ENCODE peak calls at places on chromosomes 13 and 19, in five cellular contexts. S, W, M, J and B are unnamed samples.

GRCh38 chr19:9528757-9529336 is 9.6 kb downstream of the ZNF426 start:
- DNase-seq in S (no peak), M (no peak), J (no peak), W (no peak), B (no peak)

GRCh38 chr13:28373803-28374202 is 121.1 kb downstream of the FLT1 start:
- DNase-seq in J (no peak), M (no peak), S (no peak), W (no peak), B (no peak)

GRCh38 chr13:93270769-93271753 is 44.5 kb downstream of the GPC6 start:
- DNase-seq in S (peak; percentile 22), W (no peak), J (no peak), M (no peak), B (no peak)

GRCh38 chr19:54738715-54739114 is 402 bp downstream of the KIR2DL3 start:
- DNase-seq in S (no peak), J (no peak), W (no peak), M (no peak), B (no peak)

GRCh38 chr13:88751994-88752393 is 1080.8 kb downstream of the SLITRK5 start:
- DNase-seq in S (no peak), W (no peak), J (no peak), M (no peak), B (no peak)

GRCh38 chr19:50877338-50877737 is 4.1 kb downstream of the KLK2 start:
- DNase-seq in M (no peak), S (no peak), J (no peak), W (no peak), B (no peak)

GRCh38 chr13:25771641-25772478 is 280.0 kb downstream of the SHISA2 start:
- DNase-seq in W (no peak), J (no peak), M (no peak), S (no peak), B (no peak)

GRCh38 chr19:4089400-4089908 is 22.8 kb upstream of the ZBTB7A start:
- DNase-seq in S (no peak), M (no peak), W (no peak), J (peak; percentile 56), B (peak; percentile 52)

GRCh38 chr19:41175825-41176734 is 16.9 kb upstream of the CYP2S1 start:
- DNase-seq in S (no peak), W (no peak), J (no peak), M (peak; percentile 31), B (no peak)

GRCh38 chr19:42421101-42421500 is 6.1 kb downstream of the LIPE start:
- DNase-seq in M (no peak), J (no peak), W (no peak), S (no peak), B (no peak)

GRCh38 chr19:18741566-18742121 is 49.5 kb downstream of the COMP start:
- DNase-seq in J (no peak), S (no peak), M (no peak), W (no peak), B (no peak)

GRCh38 chr13:95643009-95643408 is 1.5 kb downstream of the DZIP1 start:
- DNase-seq in J (no peak), W (no peak), M (no peak), S (no peak), B (no peak)

GRCh38 chr19:49362926-49363264 is 679 bp upstream of the TEAD2 start:
- DNase-seq in S (no peak), M (peak; percentile 40), W (peak; percentile 51), J (no peak), B (peak; percentile 65)

GRCh38 chr13:113591750-113592149 is 7.2 kb downstream of the TFDP1 start:
- DNase-seq in W (no peak), S (no peak), J (no peak), M (no peak), B (peak; percentile 22)

GRCh38 chr13:96575423-96576320 is 418.6 kb downstream of the OXGR1 start:
- DNase-seq in W (no peak), S (no peak), M (no peak), J (no peak), B (no peak)

GRCh38 chr13:44648392-44649117 is 72.4 kb upstream of the TSC22D1 start:
- DNase-seq in M (no peak), S (no peak), J (peak; percentile 52), W (no peak), B (no peak)

GRCh38 chr13:101178394-101178793 is 237.9 kb downstream of the NALCN start:
- DNase-seq in M (no peak), W (no peak), J (no peak), S (no peak), B (no peak)

GRCh38 chr19:275958-276646 is 15.1 kb downstream of the PLPP2 start:
- DNase-seq in S (no peak), M (no peak), W (no peak), J (no peak), B (no peak)

GRCh38 chr13:73936001-73936400 is 198.2 kb downstream of the KLF12 start:
- DNase-seq in W (no peak), J (no peak), S (no peak), M (no peak), B (no peak)

GRCh38 chr13:20270163-20270865 is 38.2 kb upstream of the GJB6 start:
- DNase-seq in W (no peak), M (no peak), J (no peak), S (no peak), B (no peak)

GRCh38 chr19:8149261-8150094 is at the start of gene FBN3:
- DNase-seq in W (no peak), M (peak; percentile 19), S (no peak), J (peak; percentile 14), B (no peak)

GRCh38 chr13:27170521-27171243 is 929 bp downstream of the USP12 start:
- DNase-seq in M (peak; percentile 80), J (peak; percentile 22), W (peak; percentile 50), S (peak; percentile 54), B (peak; percentile 52)

GRCh38 chr13:77136902-77137420 is 110.0 kb upstream of the FBXL3 start:
- DNase-seq in S (no peak), W (no peak), J (no peak), M (no peak), B (no peak)

GRCh38 chr19:30457484-30457883 is 85.3 kb downstream of the ZNF536 start:
- DNase-seq in M (no peak), S (no peak), J (no peak), W (no peak), B (no peak)

GRCh38 chr19:30453768-30454167 is 81.6 kb downstream of the ZNF536 start:
- DNase-seq in J (no peak), S (no peak), W (no peak), M (no peak), B (no peak)

GRCh38 chr19:30459859-30460258 is 87.7 kb downstream of the ZNF536 start:
- DNase-seq in S (no peak), W (no peak), J (no peak), M (no peak), B (no peak)

GRCh38 chr19:30450945-30451344 is 78.8 kb downstream of the ZNF536 start:
- DNase-seq in S (no peak), M (no peak), W (peak; percentile 25), J (no peak), B (no peak)

DNA sequence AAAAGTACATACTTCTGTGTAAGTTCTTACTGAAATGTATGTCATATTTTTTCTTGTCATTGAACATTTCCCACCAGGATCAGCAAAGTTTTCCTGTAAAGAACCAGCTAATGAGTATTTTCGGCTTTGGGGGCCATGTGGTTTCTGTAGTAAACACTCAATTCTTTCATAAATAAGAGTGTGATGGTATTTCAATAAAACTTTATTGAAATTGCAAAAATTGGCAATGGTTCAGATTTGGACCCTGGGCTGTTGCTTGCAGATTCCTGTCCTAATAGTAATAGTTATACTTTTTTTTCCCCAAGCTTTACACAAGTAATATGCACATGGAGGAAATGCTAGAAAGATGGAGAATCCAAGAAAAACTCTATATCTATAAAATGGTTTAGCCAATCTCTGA is 83.7 kb downstream of the ZNF536 start:
- DNase-seq in M (no peak), S (no peak), W (no peak), J (no peak), B (no peak)
- TF ChIP-seq CTCF in M (no peak), S (no peak), W (no peak), J (no peak), B (no peak)

GRCh38 chr19:35142531-35143230 is 374 bp upstream of the FXYD7 start:
- DNase-seq in M (peak; percentile 72), J (peak; percentile 70), S (peak; percentile 54), W (peak; percentile 63), B (no peak)

GRCh38 chr19:35140898-35141626 is 2.0 kb upstream of the FXYD7 start:
- DNase-seq in J (peak; percentile 100), W (peak; percentile 97), S (peak; percentile 98), M (peak; percentile 93), B (peak; percentile 95)

GRCh38 chr19:35143231-35143715 is at the start of gene FXYD7:
- DNase-seq in J (no peak), S (peak; percentile 50), M (peak; percentile 26), W (peak; percentile 38), B (no peak)

GRCh38 chr19:35140207-35140897 is 1.7 kb downstream of the FXYD1 start:
- DNase-seq in M (no peak), S (no peak), J (no peak), W (peak; percentile 24), B (no peak)

DNA sequence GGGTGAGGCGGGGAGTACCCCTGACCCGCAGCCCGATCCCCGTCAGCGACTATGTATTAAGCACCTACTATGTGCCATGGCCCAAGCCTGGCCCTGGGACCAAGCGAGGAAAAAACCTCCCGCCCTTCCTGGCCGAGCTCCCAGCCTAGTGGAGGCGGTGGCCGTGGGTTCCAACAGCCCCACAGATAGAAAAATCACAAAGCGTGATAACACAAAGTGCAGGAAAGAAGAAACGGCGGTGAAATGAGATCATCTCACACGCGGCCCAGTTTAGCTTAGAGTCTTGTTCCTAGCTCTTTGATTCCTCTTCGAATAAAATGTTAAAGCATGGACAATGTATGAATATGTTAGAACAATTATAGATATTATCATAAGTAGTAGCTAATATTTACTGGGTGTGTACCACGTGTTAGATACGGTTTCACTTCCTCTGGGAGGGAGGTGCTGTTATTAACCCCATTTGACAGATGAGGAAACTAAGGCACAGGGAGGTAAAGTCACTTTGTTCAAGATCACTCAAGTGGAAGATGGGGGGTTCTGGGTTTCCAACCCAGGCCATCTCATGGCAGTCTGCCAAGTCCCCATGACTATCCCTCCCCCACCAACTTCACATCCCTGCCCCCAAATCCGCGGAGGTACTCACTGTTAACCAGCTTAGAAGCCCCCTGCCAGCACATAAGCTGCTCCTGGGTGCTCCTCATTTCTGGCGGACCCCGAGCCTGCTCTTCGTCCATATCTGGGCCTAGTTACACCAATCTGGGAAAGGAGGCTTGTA is 1.2 kb upstream of the FXYD7 start:
- DNase-seq in J (no peak), M (no peak), W (no peak), S (no peak), B (no peak)
- TF ChIP-seq CTCF in J (no peak), M (no peak), W (no peak), S (no peak), B (no peak)

GRCh38 chr13:41696163-41697003 is 239.0 kb downstream of the RGCC start:
- DNase-seq in W (no peak), J (no peak), M (no peak), S (no peak), B (no peak)

GRCh38 chr13:41697578-41697977 is 240.2 kb downstream of the RGCC start:
- DNase-seq in J (no peak), W (no peak), M (no peak), S (no peak), B (no peak)

GRCh38 chr13:41693434-41693833 is 236.1 kb downstream of the RGCC start:
- DNase-seq in S (no peak), W (no peak), J (no peak), M (no peak), B (no peak)

GRCh38 chr13:41691276-41691675 is 233.9 kb downstream of the RGCC start:
- DNase-seq in J (no peak), M (no peak), W (no peak), S (no peak), B (no peak)

GRCh38 chr13:41694902-41695301 is 237.6 kb downstream of the RGCC start:
- DNase-seq in J (peak; percentile 18), M (no peak), S (no peak), W (peak; percentile 21), B (no peak)
- TF ChIP-seq CTCF in J (no peak), M (no peak), S (no peak), W (no peak), B (no peak)

GRCh38 chr13:33057019-33057785 is 41.0 kb downstream of the KL start:
- DNase-seq in J (peak; percentile 49), W (no peak), M (peak; percentile 32), S (peak; percentile 29), B (no peak)
- TF ChIP-seq CTCF in J (peak; percentile 21), W (peak; percentile 50), M (peak; percentile 52), S (peak; percentile 71), B (no peak)